ENCODE peak calls at places on chromosomes 2 and 18, in seven cellular contexts. T, L, Q, D, J, H and R are unnamed samples.

GRCh38 chr2:188046437-188046836 is 245.2 kb upstream of the GULP1 start:
- DNase-seq in L (no peak), T (no peak), Q (no peak), D (no peak), H (no peak), J (no peak), R (no peak)

GRCh38 chr2:218397502-218398436 is 1.9 kb upstream of the CTDSP1 start:
- DNase-seq in L (no peak), J (no peak), H (peak), T (peak), D (peak), Q (peak), R (peak)

GRCh38 chr2:96831679-96832078 is 12.1 kb downstream of the ANKRD23 start:
- DNase-seq in L (no peak), Q (peak), T (no peak), D (no peak), J (no peak), H (peak), R (no peak)

GRCh38 chr2:54558188-54558975 is 102.3 kb downstream of the SPTBN1 start:
- DNase-seq in D (peak), J (no peak), H (peak), L (no peak), Q (peak), T (peak), R (no peak)

GRCh38 chr2:70505613-70506391 is 47.8 kb downstream of the TGFA start:
- DNase-seq in L (no peak), J (no peak), H (no peak), Q (no peak), T (no peak), D (no peak), R (no peak)

GRCh38 chr2:69704446-69704845 is 37.5 kb upstream of the ANXA4 start:
- DNase-seq in J (no peak), T (no peak), D (no peak), H (no peak), L (no peak), Q (no peak), R (no peak)

GRCh38 chr18:38944446-38945024 is 1378.9 kb upstream of the CELF4 start:
- DNase-seq in Q (no peak), L (no peak), J (no peak), D (no peak), T (no peak), H (no peak), R (no peak)

GRCh38 chr2:37558622-37559021 is 112.8 kb downstream of the CDC42EP3 start:
- DNase-seq in L (no peak), T (no peak), D (no peak), J (no peak), Q (no peak), H (no peak), R (no peak)

GRCh38 chr2:7161501-7161900 is 244.3 kb downstream of the RNF144A start:
- DNase-seq in T (no peak), D (no peak), L (no peak), H (no peak), J (no peak), Q (no peak), R (no peak)

GRCh38 chr18:48541026-48541746 is 2.4 kb downstream of the CTIF start:
- DNase-seq in Q (peak), T (peak), L (peak), H (peak), D (peak), J (no peak), R (peak)

GRCh38 chr2:164917296-164917903 is 37.9 kb downstream of the SLC38A11 start:
- DNase-seq in H (peak), J (no peak), L (no peak), D (peak), Q (peak), T (peak), R (no peak)

GRCh38 chr2:2014251-2014761 is 270.0 kb upstream of the PXDN start:
- DNase-seq in Q (no peak), L (no peak), D (no peak), T (no peak), H (no peak), J (no peak), R (no peak)

GRCh38 chr18:7940976-7941375 is 373.9 kb downstream of the PTPRM start:
- DNase-seq in J (no peak), L (no peak), T (no peak), Q (no peak), H (no peak), D (no peak), R (no peak)

DNA sequence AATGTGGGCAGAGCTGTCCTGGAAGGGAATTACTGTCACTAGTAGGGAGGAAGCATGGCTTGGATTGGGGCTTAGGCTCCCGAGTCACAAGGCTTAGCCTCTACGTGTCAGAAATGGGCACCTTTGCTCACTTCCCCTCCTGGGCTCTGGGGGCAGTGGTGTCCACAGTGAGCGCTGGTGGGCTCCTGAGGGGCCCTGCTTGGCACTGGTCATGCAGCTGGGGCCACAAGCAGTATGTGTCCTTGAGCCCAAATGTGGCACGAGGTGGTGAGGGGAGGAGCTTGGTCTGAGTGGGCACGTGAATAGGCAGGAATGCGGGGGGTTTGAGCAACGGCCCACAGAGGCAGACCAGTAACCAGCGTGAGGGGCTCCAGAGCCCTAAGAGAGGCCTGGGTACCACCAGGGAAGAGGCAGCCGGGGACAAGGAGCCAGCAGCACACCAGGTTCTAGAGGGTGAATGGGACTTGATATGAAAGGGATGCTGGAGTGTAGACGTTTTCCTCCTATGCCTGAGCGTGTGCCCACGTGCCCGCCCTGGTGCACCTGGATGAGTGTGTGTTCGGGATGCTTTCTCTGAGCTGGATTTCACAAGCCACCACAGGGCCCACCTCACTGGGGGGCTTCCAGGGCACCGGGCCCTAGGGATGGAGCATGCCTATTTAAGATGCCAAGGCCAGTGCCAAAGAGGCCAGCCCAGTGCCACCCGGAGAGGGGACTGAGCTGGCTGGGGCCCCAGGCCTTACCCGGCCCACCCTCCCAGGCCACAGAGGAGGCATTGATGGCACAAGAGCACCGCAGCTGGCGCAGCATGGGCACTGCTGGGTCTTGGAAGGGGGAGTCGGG is 22.8 kb upstream of the PTMA start:
- DNase-seq in L (no peak), D (no peak), J (no peak), Q (no peak), T (no peak), H (no peak), R (no peak)
- TF ChIP-seq CTCF in L (no peak), D (no peak), J (no peak), Q (no peak), T (peak), H (peak), R (no peak)

DNA sequence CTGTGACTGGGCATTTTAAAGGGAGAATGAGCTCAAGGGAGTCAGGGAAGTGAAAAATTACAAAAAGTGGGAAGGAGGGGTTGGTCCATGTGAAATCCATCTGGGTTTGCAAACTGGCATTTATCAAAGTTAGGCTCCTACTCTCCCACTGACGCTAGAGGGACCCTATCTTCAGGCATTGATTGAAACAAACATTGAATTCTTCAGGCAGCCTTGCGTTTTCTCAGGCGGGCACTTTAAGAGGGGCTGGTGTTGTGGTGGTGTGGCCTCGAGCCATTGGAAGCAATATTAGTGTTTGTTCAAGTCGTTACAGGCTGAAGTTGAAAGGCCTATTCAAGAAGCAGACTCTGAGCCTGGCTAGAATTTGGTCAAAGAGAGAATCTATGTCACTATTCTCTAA is 36.6 kb downstream of the STON1 start:
- DNase-seq in H (no peak), J (peak), Q (no peak), L (no peak), T (no peak), D (no peak), R (no peak)
- TF ChIP-seq CTCF in H (peak), J (peak), Q (no peak), L (peak), T (peak), D (no peak), R (no peak)

DNA sequence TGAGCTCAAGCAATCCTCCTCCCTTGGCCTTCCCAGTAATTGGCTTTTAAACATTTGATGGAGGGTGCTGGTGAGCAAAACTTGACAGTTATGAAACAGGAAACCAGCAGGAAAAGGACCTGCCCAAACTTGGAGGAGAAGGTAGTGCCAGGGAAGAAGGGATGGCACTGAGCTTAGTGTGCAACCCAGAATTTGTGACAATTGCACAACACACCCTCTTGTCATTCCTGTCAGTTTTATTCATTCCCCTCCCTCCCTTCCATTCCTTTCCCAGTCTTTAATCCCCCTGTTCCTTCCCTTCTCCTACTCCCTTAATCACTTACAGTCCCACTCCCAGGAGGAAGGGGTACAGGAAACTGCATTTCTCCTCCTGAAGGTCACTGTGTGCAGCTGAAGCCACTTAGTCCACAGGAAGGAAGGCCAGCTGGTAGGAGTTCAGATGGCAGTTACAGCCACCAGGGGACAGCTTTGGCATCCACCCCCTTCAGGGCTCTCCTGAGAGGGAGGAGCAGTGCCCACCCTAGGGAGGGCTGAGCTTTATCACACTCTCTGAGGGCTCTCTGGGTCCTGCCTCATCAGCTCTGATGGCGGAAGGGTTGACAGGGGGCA is 24.0 kb upstream of the SIGLEC15 start:
- DNase-seq in H (no peak), T (no peak), Q (no peak), L (no peak), D (no peak), J (no peak), R (no peak)
- TF ChIP-seq CTCF in H (no peak), T (no peak), Q (no peak), L (no peak), D (no peak), J (peak), R (no peak)

GRCh38 chr2:235499306-235499812 is 5.5 kb downstream of the AGAP1 start:
- DNase-seq in H (no peak), D (no peak), T (no peak), Q (no peak), L (no peak), J (no peak), R (no peak)
- TF ChIP-seq CTCF in H (no peak), D (no peak), T (no peak), Q (no peak), L (no peak), J (no peak), R (no peak)

GRCh38 chr2:235056768-235057167 is 105.0 kb downstream of the SH3BP4 start:
- DNase-seq in T (no peak), J (no peak), H (no peak), L (no peak), D (no peak), Q (no peak), R (no peak)

GRCh38 chr2:235054497-235054896 is 102.7 kb downstream of the SH3BP4 start:
- DNase-seq in T (no peak), L (no peak), H (no peak), D (no peak), J (no peak), Q (no peak), R (no peak)

GRCh38 chr2:235053649-235054048 is 101.8 kb downstream of the SH3BP4 start:
- DNase-seq in D (no peak), J (no peak), H (no peak), T (no peak), L (no peak), Q (no peak), R (peak)

GRCh38 chr2:235054919-235055318 is 103.1 kb downstream of the SH3BP4 start:
- DNase-seq in L (no peak), T (no peak), J (no peak), Q (no peak), D (no peak), H (no peak), R (no peak)

DNA sequence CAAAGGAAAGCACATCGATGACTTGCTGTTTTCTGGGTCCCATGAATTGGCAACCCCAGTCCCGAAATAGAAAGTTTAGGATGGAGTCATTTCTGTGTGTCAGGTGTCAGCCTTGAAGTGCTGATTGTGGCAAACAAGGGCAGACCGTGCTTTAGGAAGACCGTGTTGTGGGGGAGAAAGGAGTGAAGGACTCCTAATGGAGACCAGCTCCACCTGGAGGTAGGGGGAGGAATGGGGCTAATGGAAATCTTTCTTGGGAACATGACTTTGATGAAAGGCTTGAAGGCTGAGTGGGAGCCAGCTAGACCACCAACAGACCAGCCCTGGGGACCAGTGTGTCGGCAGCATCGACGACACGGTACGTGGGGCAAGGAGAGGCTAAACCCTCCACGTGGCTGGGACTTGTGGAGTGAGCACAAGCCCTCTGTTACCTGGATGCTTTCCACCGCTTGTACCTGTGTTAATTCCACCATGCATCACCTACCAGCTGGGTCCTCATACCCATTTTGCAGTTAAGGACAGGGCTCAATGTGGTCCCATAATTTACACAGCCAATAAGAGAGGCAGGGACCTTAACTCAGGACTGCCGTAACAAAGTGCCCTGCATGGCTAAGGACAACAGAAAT is 104.2 kb downstream of the SH3BP4 start:
- DNase-seq in T (peak), H (no peak), J (no peak), D (no peak), L (no peak), Q (peak), R (no peak)
- TF ChIP-seq CTCF in T (peak), H (no peak), J (peak), D (peak), L (peak), Q (peak), R (no peak)

GRCh38 chr2:231102772-231103171 is 22.1 kb downstream of the HTR2B start:
- DNase-seq in L (no peak), Q (no peak), J (no peak), T (no peak), D (no peak), H (no peak), R (no peak)

GRCh38 chr2:231094671-231095346 is 30.0 kb downstream of the HTR2B start:
- DNase-seq in H (no peak), D (no peak), T (no peak), L (no peak), J (no peak), Q (no peak), R (no peak)

GRCh38 chr2:231100990-231101389 is 23.9 kb downstream of the HTR2B start:
- DNase-seq in Q (no peak), D (no peak), L (no peak), T (no peak), H (no peak), J (no peak), R (no peak)

GRCh38 chr2:231104115-231104713 is 20.6 kb downstream of the HTR2B start:
- DNase-seq in L (peak), J (peak), T (peak), Q (peak), H (peak), D (peak), R (no peak)

DNA sequence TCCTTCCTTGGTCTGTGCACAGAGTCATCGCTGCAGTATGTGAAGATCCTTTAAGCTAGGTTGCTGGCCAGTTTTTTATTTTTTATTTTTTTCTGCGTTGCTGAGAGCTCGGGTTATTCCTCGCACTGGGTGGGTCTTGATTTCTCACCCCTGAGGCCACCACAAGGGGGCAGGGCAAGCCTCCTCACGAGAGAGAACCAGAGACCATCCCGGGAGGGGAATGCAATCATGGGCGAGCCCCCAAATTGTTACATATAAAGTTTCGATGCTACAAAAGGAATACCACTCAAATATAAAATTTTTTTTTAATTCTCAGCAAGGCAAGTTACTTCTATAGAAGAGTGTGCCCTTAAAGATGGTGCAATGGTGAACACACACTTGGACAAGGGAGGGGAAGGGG is 24.9 kb downstream of the HTR2B start:
- DNase-seq in J (no peak), Q (peak), D (no peak), T (peak), L (no peak), H (peak), R (no peak)
- TF ChIP-seq CTCF in J (peak), Q (no peak), D (peak), T (no peak), L (no peak), H (no peak), R (no peak)

GRCh38 chr2:53040536-53041229 is 726.9 kb upstream of the CHAC2 start:
- DNase-seq in J (no peak), H (no peak), T (no peak), L (no peak), Q (no peak), D (no peak), R (no peak)
- TF ChIP-seq CTCF in J (peak), H (no peak), T (peak), L (no peak), Q (peak), D (no peak), R (no peak)